ENCODE peak calls at places on chromosomes 12 and 14, in eight cellular contexts. One of them, this sample, is unnamed.

GRCh38 chr12:104457746-104458644 is 1.2 kb downstream of the CHST11 start:
- DNase-seq in anterior cingulate cortex: no peak
- DNase-seq in activated CD8-positive, alpha-beta memory T cell treated with anti-CD3 and anti-CD28 coated beads for 1 hour: no peak
- DNase-seq in endodermal cell: peak
- DNase-seq in SW480: no peak
- DNase-seq in aorta: peak
- DNase-seq in lower lobe of right lung: peak
- DNase-seq in LoVo: no peak
- DNase-seq in this sample: no peak

GRCh38 chr12:121787063-121787774 is 6.3 kb downstream of the RHOF start:
- DNase-seq in anterior cingulate cortex: no peak
- DNase-seq in activated CD8-positive, alpha-beta memory T cell treated with anti-CD3 and anti-CD28 coated beads for 1 hour: no peak
- DNase-seq in endodermal cell: no peak
- DNase-seq in SW480: no peak
- DNase-seq in aorta: no peak
- DNase-seq in lower lobe of right lung: no peak
- DNase-seq in LoVo: no peak
- DNase-seq in this sample: no peak

GRCh38 chr14:59585891-59586554 is 9.4 kb upstream of the CCDC175 start:
- DNase-seq in anterior cingulate cortex: no peak
- DNase-seq in activated CD8-positive, alpha-beta memory T cell treated with anti-CD3 and anti-CD28 coated beads for 1 hour: no peak
- DNase-seq in endodermal cell: no peak
- DNase-seq in SW480: no peak
- DNase-seq in aorta: no peak
- DNase-seq in lower lobe of right lung: no peak
- DNase-seq in LoVo: no peak
- DNase-seq in this sample: no peak

GRCh38 chr14:43697003-43697402 is 810.1 kb downstream of the FSCB start:
- DNase-seq in anterior cingulate cortex: no peak
- DNase-seq in activated CD8-positive, alpha-beta memory T cell treated with anti-CD3 and anti-CD28 coated beads for 1 hour: no peak
- DNase-seq in endodermal cell: no peak
- DNase-seq in SW480: no peak
- DNase-seq in aorta: no peak
- DNase-seq in lower lobe of right lung: no peak
- DNase-seq in LoVo: no peak
- DNase-seq in this sample: no peak

GRCh38 chr12:58757422-58757821 is 162.9 kb downstream of the LRIG3 start:
- DNase-seq in anterior cingulate cortex: no peak
- DNase-seq in activated CD8-positive, alpha-beta memory T cell treated with anti-CD3 and anti-CD28 coated beads for 1 hour: no peak
- DNase-seq in endodermal cell: no peak
- DNase-seq in SW480: no peak
- DNase-seq in aorta: no peak
- DNase-seq in lower lobe of right lung: no peak
- DNase-seq in LoVo: no peak
- DNase-seq in this sample: no peak

GRCh38 chr12:75322464-75322863 is 7.7 kb downstream of the CAPS2 start:
- DNase-seq in anterior cingulate cortex: no peak
- DNase-seq in activated CD8-positive, alpha-beta memory T cell treated with anti-CD3 and anti-CD28 coated beads for 1 hour: no peak
- DNase-seq in endodermal cell: no peak
- DNase-seq in SW480: no peak
- DNase-seq in aorta: no peak
- DNase-seq in lower lobe of right lung: no peak
- DNase-seq in LoVo: no peak
- DNase-seq in this sample: no peak

GRCh38 chr12:75207338-75208083 is 2.1 kb downstream of the KCNC2 start:
- DNase-seq in anterior cingulate cortex: no peak
- DNase-seq in activated CD8-positive, alpha-beta memory T cell treated with anti-CD3 and anti-CD28 coated beads for 1 hour: no peak
- DNase-seq in endodermal cell: peak
- DNase-seq in SW480: no peak
- DNase-seq in aorta: no peak
- DNase-seq in lower lobe of right lung: peak
- DNase-seq in LoVo: no peak
- DNase-seq in this sample: no peak

GRCh38 chr12:19227190-19227879 is 97.8 kb downstream of the PLEKHA5 start:
- DNase-seq in anterior cingulate cortex: no peak
- DNase-seq in activated CD8-positive, alpha-beta memory T cell treated with anti-CD3 and anti-CD28 coated beads for 1 hour: no peak
- DNase-seq in endodermal cell: no peak
- DNase-seq in SW480: no peak
- DNase-seq in aorta: no peak
- DNase-seq in lower lobe of right lung: no peak
- DNase-seq in LoVo: no peak
- DNase-seq in this sample: no peak

GRCh38 chr12:124681779-124682391 is 114.5 kb upstream of the NCOR2 start:
- DNase-seq in anterior cingulate cortex: no peak
- DNase-seq in activated CD8-positive, alpha-beta memory T cell treated with anti-CD3 and anti-CD28 coated beads for 1 hour: no peak
- DNase-seq in endodermal cell: peak
- DNase-seq in SW480: peak
- DNase-seq in aorta: peak
- DNase-seq in lower lobe of right lung: no peak
- DNase-seq in LoVo: no peak
- DNase-seq in this sample: no peak

GRCh38 chr12:20220339-20220738 is 148.0 kb upstream of the PDE3A start:
- DNase-seq in anterior cingulate cortex: no peak
- DNase-seq in activated CD8-positive, alpha-beta memory T cell treated with anti-CD3 and anti-CD28 coated beads for 1 hour: no peak
- DNase-seq in endodermal cell: no peak
- DNase-seq in SW480: peak
- DNase-seq in aorta: no peak
- DNase-seq in lower lobe of right lung: no peak
- DNase-seq in LoVo: no peak
- DNase-seq in this sample: no peak

GRCh38 chr14:77206877-77207389 is 25.3 kb downstream of the TMEM63C start:
- DNase-seq in anterior cingulate cortex: no peak
- DNase-seq in activated CD8-positive, alpha-beta memory T cell treated with anti-CD3 and anti-CD28 coated beads for 1 hour: no peak
- DNase-seq in endodermal cell: peak
- DNase-seq in SW480: no peak
- DNase-seq in aorta: no peak
- DNase-seq in lower lobe of right lung: no peak
- DNase-seq in LoVo: no peak
- DNase-seq in this sample: no peak

GRCh38 chr12:79455314-79455713 is 235.4 kb downstream of the PAWR start:
- DNase-seq in anterior cingulate cortex: no peak
- DNase-seq in activated CD8-positive, alpha-beta memory T cell treated with anti-CD3 and anti-CD28 coated beads for 1 hour: no peak
- DNase-seq in endodermal cell: peak
- DNase-seq in SW480: no peak
- DNase-seq in aorta: no peak
- DNase-seq in lower lobe of right lung: no peak
- DNase-seq in LoVo: no peak
- DNase-seq in this sample: no peak

GRCh38 chr12:20524113-20524512 is 155.8 kb downstream of the PDE3A start:
- DNase-seq in anterior cingulate cortex: no peak
- DNase-seq in activated CD8-positive, alpha-beta memory T cell treated with anti-CD3 and anti-CD28 coated beads for 1 hour: no peak
- DNase-seq in endodermal cell: no peak
- DNase-seq in SW480: no peak
- DNase-seq in aorta: no peak
- DNase-seq in lower lobe of right lung: no peak
- DNase-seq in LoVo: no peak
- DNase-seq in this sample: no peak

GRCh38 chr12:70919161-70919560 is 1.4 kb downstream of the PTPRR start:
- DNase-seq in anterior cingulate cortex: no peak
- DNase-seq in activated CD8-positive, alpha-beta memory T cell treated with anti-CD3 and anti-CD28 coated beads for 1 hour: no peak
- DNase-seq in endodermal cell: no peak
- DNase-seq in SW480: no peak
- DNase-seq in aorta: no peak
- DNase-seq in lower lobe of right lung: no peak
- DNase-seq in LoVo: no peak
- DNase-seq in this sample: no peak

GRCh38 chr12:110501378-110501721 is 561 bp downstream of the VPS29 start:
- DNase-seq in anterior cingulate cortex: no peak
- DNase-seq in activated CD8-positive, alpha-beta memory T cell treated with anti-CD3 and anti-CD28 coated beads for 1 hour: no peak
- DNase-seq in endodermal cell: no peak
- DNase-seq in SW480: peak
- DNase-seq in aorta: peak
- DNase-seq in lower lobe of right lung: no peak
- DNase-seq in LoVo: peak
- DNase-seq in this sample: peak

GRCh38 chr12:104181313-104181712 is 34.3 kb upstream of the TXNRD1 start:
- DNase-seq in anterior cingulate cortex: no peak
- DNase-seq in activated CD8-positive, alpha-beta memory T cell treated with anti-CD3 and anti-CD28 coated beads for 1 hour: no peak
- DNase-seq in endodermal cell: peak
- DNase-seq in SW480: no peak
- DNase-seq in aorta: no peak
- DNase-seq in lower lobe of right lung: no peak
- DNase-seq in LoVo: no peak
- DNase-seq in this sample: no peak

GRCh38 chr12:45773734-45774133 is 44.2 kb downstream of the ARID2 start:
- DNase-seq in anterior cingulate cortex: no peak
- DNase-seq in activated CD8-positive, alpha-beta memory T cell treated with anti-CD3 and anti-CD28 coated beads for 1 hour: no peak
- DNase-seq in endodermal cell: no peak
- DNase-seq in SW480: no peak
- DNase-seq in aorta: no peak
- DNase-seq in lower lobe of right lung: no peak
- DNase-seq in LoVo: no peak
- DNase-seq in this sample: no peak

GRCh38 chr12:9782547-9783382 is 22.1 kb upstream of the CD69 start:
- DNase-seq in anterior cingulate cortex: no peak
- DNase-seq in activated CD8-positive, alpha-beta memory T cell treated with anti-CD3 and anti-CD28 coated beads for 1 hour: no peak
- DNase-seq in endodermal cell: peak
- DNase-seq in SW480: no peak
- DNase-seq in aorta: no peak
- DNase-seq in lower lobe of right lung: no peak
- DNase-seq in LoVo: no peak
- DNase-seq in this sample: no peak

GRCh38 chr12:55797068-55797467 is 20.5 kb downstream of the SARNP start:
- DNase-seq in anterior cingulate cortex: no peak
- DNase-seq in activated CD8-positive, alpha-beta memory T cell treated with anti-CD3 and anti-CD28 coated beads for 1 hour: no peak
- DNase-seq in endodermal cell: peak
- DNase-seq in SW480: peak
- DNase-seq in aorta: no peak
- DNase-seq in lower lobe of right lung: no peak
- DNase-seq in LoVo: no peak
- DNase-seq in this sample: peak

GRCh38 chr12:54217774-54218221 is 29.0 kb upstream of the SMUG1 start:
- DNase-seq in anterior cingulate cortex: peak
- DNase-seq in activated CD8-positive, alpha-beta memory T cell treated with anti-CD3 and anti-CD28 coated beads for 1 hour: no peak
- DNase-seq in endodermal cell: peak
- DNase-seq in SW480: no peak
- DNase-seq in aorta: no peak
- DNase-seq in lower lobe of right lung: no peak
- DNase-seq in LoVo: no peak
- DNase-seq in this sample: peak

GRCh38 chr14:76312821-76313220 is 63.1 kb upstream of the ESRRB start:
- DNase-seq in anterior cingulate cortex: no peak
- DNase-seq in activated CD8-positive, alpha-beta memory T cell treated with anti-CD3 and anti-CD28 coated beads for 1 hour: no peak
- DNase-seq in endodermal cell: peak
- DNase-seq in SW480: no peak
- DNase-seq in aorta: no peak
- DNase-seq in lower lobe of right lung: no peak
- DNase-seq in LoVo: no peak
- DNase-seq in this sample: no peak

GRCh38 chr12:122312926-122313325 is 46.6 kb upstream of the VPS33A start:
- DNase-seq in anterior cingulate cortex: no peak
- DNase-seq in activated CD8-positive, alpha-beta memory T cell treated with anti-CD3 and anti-CD28 coated beads for 1 hour: no peak
- DNase-seq in endodermal cell: no peak
- DNase-seq in SW480: no peak
- DNase-seq in aorta: no peak
- DNase-seq in lower lobe of right lung: no peak
- DNase-seq in LoVo: no peak
- DNase-seq in this sample: no peak

GRCh38 chr12:62738611-62739010 is 196.3 kb downstream of the PPM1H start:
- DNase-seq in anterior cingulate cortex: no peak
- DNase-seq in activated CD8-positive, alpha-beta memory T cell treated with anti-CD3 and anti-CD28 coated beads for 1 hour: no peak
- DNase-seq in endodermal cell: peak
- DNase-seq in SW480: no peak
- DNase-seq in aorta: no peak
- DNase-seq in lower lobe of right lung: no peak
- DNase-seq in LoVo: no peak
- DNase-seq in this sample: no peak

GRCh38 chr12:110266381-110266909 is 14.6 kb upstream of the ATP2A2 start:
- DNase-seq in anterior cingulate cortex: no peak
- DNase-seq in activated CD8-positive, alpha-beta memory T cell treated with anti-CD3 and anti-CD28 coated beads for 1 hour: no peak
- DNase-seq in endodermal cell: no peak
- DNase-seq in SW480: no peak
- DNase-seq in aorta: no peak
- DNase-seq in lower lobe of right lung: no peak
- DNase-seq in LoVo: no peak
- DNase-seq in this sample: no peak

GRCh38 chr14:70086685-70087379 is 101.9 kb downstream of the SLC8A3 start:
- DNase-seq in anterior cingulate cortex: no peak
- DNase-seq in activated CD8-positive, alpha-beta memory T cell treated with anti-CD3 and anti-CD28 coated beads for 1 hour: no peak
- DNase-seq in endodermal cell: peak
- DNase-seq in SW480: peak
- DNase-seq in aorta: no peak
- DNase-seq in lower lobe of right lung: no peak
- DNase-seq in LoVo: peak
- DNase-seq in this sample: peak

GRCh38 chr14:93906341-93907329 is 20.5 kb upstream of the FAM181A start:
- DNase-seq in anterior cingulate cortex: no peak
- DNase-seq in activated CD8-positive, alpha-beta memory T cell treated with anti-CD3 and anti-CD28 coated beads for 1 hour: peak
- DNase-seq in endodermal cell: peak
- DNase-seq in SW480: peak
- DNase-seq in aorta: peak
- DNase-seq in lower lobe of right lung: peak
- DNase-seq in LoVo: peak
- DNase-seq in this sample: peak

GRCh38 chr12:92886131-92886530 is 43.0 kb downstream of the EEA1 start:
- DNase-seq in anterior cingulate cortex: no peak
- DNase-seq in activated CD8-positive, alpha-beta memory T cell treated with anti-CD3 and anti-CD28 coated beads for 1 hour: no peak
- DNase-seq in endodermal cell: no peak
- DNase-seq in SW480: no peak
- DNase-seq in aorta: no peak
- DNase-seq in lower lobe of right lung: no peak
- DNase-seq in LoVo: no peak
- DNase-seq in this sample: no peak

GRCh38 chr14:64762044-64763034 is 58.1 kb downstream of the PLEKHG3 start:
- DNase-seq in anterior cingulate cortex: peak
- DNase-seq in activated CD8-positive, alpha-beta memory T cell treated with anti-CD3 and anti-CD28 coated beads for 1 hour: peak
- DNase-seq in endodermal cell: peak
- DNase-seq in SW480: peak
- DNase-seq in aorta: peak
- DNase-seq in lower lobe of right lung: peak
- DNase-seq in LoVo: peak
- DNase-seq in this sample: no peak

GRCh38 chr12:53052419-53053222 is 2.8 kb downstream of the TNS2 start:
- DNase-seq in anterior cingulate cortex: peak
- DNase-seq in activated CD8-positive, alpha-beta memory T cell treated with anti-CD3 and anti-CD28 coated beads for 1 hour: no peak
- DNase-seq in endodermal cell: peak
- DNase-seq in SW480: no peak
- DNase-seq in aorta: peak
- DNase-seq in lower lobe of right lung: peak
- DNase-seq in LoVo: no peak
- DNase-seq in this sample: peak

GRCh38 chr14:87186745-87187144 is 806.2 kb downstream of the GALC start:
- DNase-seq in anterior cingulate cortex: no peak
- DNase-seq in activated CD8-positive, alpha-beta memory T cell treated with anti-CD3 and anti-CD28 coated beads for 1 hour: no peak
- DNase-seq in endodermal cell: peak
- DNase-seq in SW480: no peak
- DNase-seq in aorta: no peak
- DNase-seq in lower lobe of right lung: no peak
- DNase-seq in LoVo: no peak
- DNase-seq in this sample: no peak

GRCh38 chr12:76529226-76529918 is 30.2 kb downstream of the OSBPL8 start:
- DNase-seq in anterior cingulate cortex: no peak
- DNase-seq in activated CD8-positive, alpha-beta memory T cell treated with anti-CD3 and anti-CD28 coated beads for 1 hour: no peak
- DNase-seq in endodermal cell: no peak
- DNase-seq in SW480: no peak
- DNase-seq in aorta: no peak
- DNase-seq in lower lobe of right lung: no peak
- DNase-seq in LoVo: no peak
- DNase-seq in this sample: no peak

GRCh38 chr12:31702047-31702446 is 26.8 kb downstream of the AMN1 start:
- DNase-seq in anterior cingulate cortex: no peak
- DNase-seq in activated CD8-positive, alpha-beta memory T cell treated with anti-CD3 and anti-CD28 coated beads for 1 hour: no peak
- DNase-seq in endodermal cell: peak
- DNase-seq in SW480: peak
- DNase-seq in aorta: no peak
- DNase-seq in lower lobe of right lung: no peak
- DNase-seq in LoVo: no peak
- DNase-seq in this sample: peak

GRCh38 chr12:113862570-113863454 is 103.3 kb downstream of the RBM19 start:
- DNase-seq in anterior cingulate cortex: no peak
- DNase-seq in activated CD8-positive, alpha-beta memory T cell treated with anti-CD3 and anti-CD28 coated beads for 1 hour: no peak
- DNase-seq in endodermal cell: peak
- DNase-seq in SW480: peak
- DNase-seq in aorta: no peak
- DNase-seq in lower lobe of right lung: no peak
- DNase-seq in LoVo: no peak
- DNase-seq in this sample: no peak

GRCh38 chr14:92586001-92586947 is 72.7 kb downstream of the RIN3 start:
- DNase-seq in anterior cingulate cortex: no peak
- DNase-seq in activated CD8-positive, alpha-beta memory T cell treated with anti-CD3 and anti-CD28 coated beads for 1 hour: no peak
- DNase-seq in endodermal cell: no peak
- DNase-seq in SW480: no peak
- DNase-seq in aorta: peak
- DNase-seq in lower lobe of right lung: no peak
- DNase-seq in LoVo: no peak
- DNase-seq in this sample: no peak

This sample was measured in midbrain.